ENCODE peak calls at places on chromosomes 7 and 10, in seven cellular contexts. G, T, F, U, E, J and I are unnamed samples.

GRCh38 chr10:31675726-31676125 is 252.9 kb downstream of the ARHGAP12 start:
- DNase-seq in G (no peak), T (no peak), F (no peak), U (no peak), E (no peak), J (no peak), I (no peak)

GRCh38 chr7:108004220-108005142 is 1.5 kb upstream of the LAMB1 start:
- DNase-seq in G (peak), T (no peak), F (peak), U (peak), E (no peak), J (no peak), I (peak)

GRCh38 chr7:122455108-122455507 is 150.6 kb upstream of the FEZF1 start:
- DNase-seq in G (no peak), T (no peak), F (no peak), U (no peak), E (no peak), J (no peak), I (no peak)

GRCh38 chr7:148515728-148516715 is 74.5 kb upstream of the C7orf33 start:
- DNase-seq in G (no peak), T (no peak), F (peak), U (no peak), E (no peak), J (no peak), I (peak)

GRCh38 chr10:70956029-70956759 is 67.8 kb upstream of the PCBD1 start:
- DNase-seq in G (no peak), T (no peak), F (no peak), U (no peak), E (no peak), J (no peak), I (no peak)

GRCh38 chr7:5396542-5396941 is 27.1 kb downstream of the TNRC18 start:
- DNase-seq in G (no peak), T (peak), F (peak), U (peak), E (peak), J (peak), I (no peak)

GRCh38 chr7:983182-984071 is 446 bp downstream of the CYP2W1 start:
- DNase-seq in G (no peak), T (no peak), F (no peak), U (no peak), E (no peak), J (no peak), I (no peak)

GRCh38 chr10:90417056-90417455 is 440.8 kb downstream of the HTR7 start:
- DNase-seq in G (no peak), T (peak), F (peak), U (no peak), E (no peak), J (no peak), I (peak)

GRCh38 chr7:100679927-100680588 is 6.5 kb downstream of the GNB2 start:
- DNase-seq in G (no peak), T (peak), F (no peak), U (no peak), E (no peak), J (no peak), I (no peak)

GRCh38 chr7:33357846-33358245 is 228.5 kb downstream of the BBS9 start:
- DNase-seq in G (no peak), T (no peak), F (no peak), U (no peak), E (no peak), J (no peak), I (no peak)

GRCh38 chr7:45086348-45087065 is 2.3 kb downstream of the NACAD start:
- DNase-seq in G (no peak), T (no peak), F (no peak), U (no peak), E (no peak), J (no peak), I (no peak)

GRCh38 chr7:2529161-2530075 is 9.8 kb downstream of the LFNG start:
- DNase-seq in G (peak), T (no peak), F (no peak), U (peak), E (no peak), J (peak), I (peak)